ENCODE peak calls at places on chromosomes 5 and 9, in five cellular contexts. T, B, O, J and C are unnamed samples.

GRCh38 chr5:126373621-126374416 is 49.4 kb upstream of the GRAMD2B start:
- DNase-seq in T (no peak), B (no peak), O (no peak), J (peak; percentile 62), C (no peak)

GRCh38 chr5:15943487-15943886 is 236.1 kb downstream of the MARCHF11 start:
- DNase-seq in T (no peak), B (no peak), O (no peak), J (peak; percentile 70), C (no peak)

GRCh38 chr5:141430332-141431113 is at the start of gene PCDHGA12:
- DNase-seq in T (no peak), B (no peak), O (peak; percentile 65), J (peak; percentile 86), C (peak; percentile 72)

GRCh38 chr9:5949103-5949699 is 58.5 kb downstream of the MLANA start:
- DNase-seq in T (no peak), B (no peak), O (no peak), J (peak; percentile 36), C (peak; percentile 60)

GRCh38 chr5:176175101-176175852 is 62.9 kb upstream of the SIMC1 start:
- DNase-seq in T (no peak), B (no peak), O (no peak), J (no peak), C (no peak)

GRCh38 chr9:114957558-114957957 is 27.2 kb upstream of the TNFSF8 start:
- DNase-seq in T (no peak), B (no peak), O (no peak), J (no peak), C (no peak)

GRCh38 chr5:141413540-141414069 is 818 bp downstream of the PCDHGA10 start:
- DNase-seq in T (no peak), B (no peak), O (no peak), J (no peak), C (no peak)

GRCh38 chr5:31825775-31826068 is 186.8 kb downstream of the PDZD2 start:
- DNase-seq in T (no peak), B (no peak), O (no peak), J (no peak), C (no peak)

GRCh38 chr9:127812936-127813675 is 10.4 kb downstream of the FPGS start:
- DNase-seq in T (no peak), B (no peak), O (no peak), J (no peak), C (no peak)

GRCh38 chr5:158976035-158976434 is 123.7 kb downstream of the EBF1 start:
- DNase-seq in T (no peak), B (no peak), O (peak; percentile 73), J (peak; percentile 88), C (peak; percentile 82)

GRCh38 chr9:130692365-130692764 is 1.2 kb upstream of the EXOSC2 start:
- DNase-seq in T (no peak), B (no peak), O (no peak), J (no peak), C (no peak)

GRCh38 chr9:20623021-20623747 is 885 bp upstream of the MLLT3 start:
- DNase-seq in T (no peak), B (no peak), O (no peak), J (peak; percentile 14), C (no peak)

GRCh38 chr9:36415822-36416515 is 15.9 kb upstream of the RNF38 start:
- DNase-seq in T (no peak), B (no peak), O (no peak), J (no peak), C (no peak)

GRCh38 chr9:113369583-113370140 is 7.1 kb downstream of the HDHD3 start:
- DNase-seq in T (no peak), B (no peak), O (no peak), J (no peak), C (no peak)

GRCh38 chr9:3874472-3875370 is 348.9 kb upstream of the RFX3 start:
- DNase-seq in T (no peak), B (no peak), O (no peak), J (no peak), C (no peak)

GRCh38 chr5:38871790-38872551 is 26.2 kb downstream of the OSMR start:
- DNase-seq in T (no peak), B (no peak), O (peak; percentile 78), J (peak; percentile 99), C (peak; percentile 100)

GRCh38 chr5:136749016-136749415 is 383.7 kb upstream of the TRPC7 start:
- DNase-seq in T (no peak), B (no peak), O (no peak), J (peak; percentile 38), C (no peak)

GRCh38 chr9:108761530-108762347 is 94.0 kb downstream of the ACTL7B start:
- DNase-seq in T (no peak), B (no peak), O (peak; percentile 51), J (peak; percentile 48), C (peak; percentile 46)

GRCh38 chr9:37693265-37693664 is 42.5 kb downstream of the FRMPD1 start:
- DNase-seq in T (no peak), B (peak; percentile 24), O (peak; percentile 10), J (peak; percentile 5), C (no peak)

GRCh38 chr9:104863180-104863883 is 64.6 kb downstream of the ABCA1 start:
- DNase-seq in T (no peak), B (peak; percentile 60), O (peak; percentile 66), J (peak; percentile 89), C (peak; percentile 75)

GRCh38 chr5:39331993-39332392 is 32.3 kb downstream of the C9 start:
- DNase-seq in T (no peak), B (no peak), O (no peak), J (peak; percentile 2), C (no peak)

GRCh38 chr9:115411993-115412452 is 294.1 kb upstream of the TNC start:
- DNase-seq in T (no peak), B (no peak), O (peak; percentile 56), J (no peak), C (peak; percentile 23)